ENCODE peak calls at places on chromosomes 2 and 18, in nine cellular contexts. N, X, R, U, T, S, D, Z and L are unnamed samples.

GRCh38 chr2:107337209-107337898 is 451.4 kb upstream of the ST6GAL2 start:
- DNase-seq in T (no peak), N (peak; percentile 74), R (peak; percentile 16), Z (no peak), S (peak; percentile 74), X (peak; percentile 84), U (no peak), D (no peak), L (no peak)

GRCh38 chr2:209472386-209472832 is 48.6 kb downstream of the MAP2 start:
- DNase-seq in R (peak; percentile 85), D (no peak), U (peak; percentile 69), T (no peak), N (peak; percentile 71), Z (no peak), S (peak; percentile 87), X (peak; percentile 94), L (no peak)

GRCh38 chr2:140247451-140248205 is 1467.4 kb upstream of the NXPH2 start:
- DNase-seq in Z (no peak), X (peak; percentile 27), N (peak; percentile 7), D (no peak), S (peak; percentile 63), R (peak; percentile 68), T (no peak), U (no peak), L (no peak)

GRCh38 chr2:112692914-112693313 is 27.9 kb upstream of the NT5DC4 start:
- DNase-seq in U (no peak), T (no peak), Z (no peak), R (no peak), D (no peak), X (no peak), N (peak; percentile 13), S (no peak), L (no peak)

GRCh38 chr2:63654959-63655358 is 66.2 kb downstream of the MDH1 start:
- DNase-seq in Z (no peak), T (no peak), N (peak; percentile 52), R (peak; percentile 9), S (peak; percentile 66), D (no peak), U (no peak), X (peak; percentile 63), L (no peak)

GRCh38 chr2:157897106-157897971 is 21.2 kb upstream of the ACVR1 start:
- DNase-seq in D (no peak), T (no peak), U (no peak), N (no peak), R (no peak), X (no peak), Z (no peak), S (no peak), L (no peak)

GRCh38 chr2:176079285-176079830 is 4.4 kb downstream of the EVX2 start:
- DNase-seq in Z (peak; percentile 52), S (no peak), R (no peak), N (no peak), T (no peak), U (no peak), D (no peak), X (no peak), L (no peak)

GRCh38 chr2:222919841-222920609 is 59.2 kb downstream of the ACSL3 start:
- DNase-seq in U (peak; percentile 96), S (peak; percentile 76), D (no peak), N (peak; percentile 93), X (peak; percentile 90), T (peak; percentile 39), R (peak; percentile 91), Z (no peak), L (peak; percentile 73)

GRCh38 chr2:167293172-167293781 is 405.0 kb downstream of the XIRP2 start:
- DNase-seq in X (peak; percentile 45), T (peak; percentile 35), Z (no peak), S (peak; percentile 27), R (peak; percentile 51), D (no peak), U (peak; percentile 16), N (peak; percentile 43), L (no peak)

GRCh38 chr2:11710632-11711381 is 35.6 kb upstream of the LPIN1 start:
- DNase-seq in U (no peak), Z (no peak), D (no peak), N (no peak), R (peak; percentile 65), T (no peak), X (no peak), S (peak; percentile 52), L (no peak)

GRCh38 chr2:105143467-105144127 is 97.9 kb upstream of the GPR45 start:
- DNase-seq in D (no peak), R (no peak), N (no peak), T (peak; percentile 37), Z (peak; percentile 90), X (no peak), U (no peak), S (peak; percentile 22), L (no peak)

GRCh38 chr18:48113691-48114090 is 183.2 kb upstream of the SMAD2 start:
- DNase-seq in D (no peak), T (no peak), U (no peak), Z (no peak), N (no peak), X (no peak), R (no peak), S (no peak), L (no peak)

GRCh38 chr18:48116873-48117630 is 186.6 kb upstream of the SMAD2 start:
- DNase-seq in T (no peak), D (no peak), U (no peak), R (no peak), Z (no peak), S (no peak), X (no peak), N (no peak), L (no peak)

GRCh38 chr18:48119204-48119603 is 188.7 kb upstream of the SMAD2 start:
- DNase-seq in T (no peak), D (no peak), X (no peak), S (no peak), N (no peak), Z (no peak), U (no peak), R (no peak), L (no peak)

GRCh38 chr18:48111547-48111946 is 181.1 kb upstream of the SMAD2 start:
- DNase-seq in S (no peak), X (no peak), Z (no peak), R (peak; percentile 7), T (no peak), D (no peak), U (no peak), N (no peak), L (no peak)

DNA sequence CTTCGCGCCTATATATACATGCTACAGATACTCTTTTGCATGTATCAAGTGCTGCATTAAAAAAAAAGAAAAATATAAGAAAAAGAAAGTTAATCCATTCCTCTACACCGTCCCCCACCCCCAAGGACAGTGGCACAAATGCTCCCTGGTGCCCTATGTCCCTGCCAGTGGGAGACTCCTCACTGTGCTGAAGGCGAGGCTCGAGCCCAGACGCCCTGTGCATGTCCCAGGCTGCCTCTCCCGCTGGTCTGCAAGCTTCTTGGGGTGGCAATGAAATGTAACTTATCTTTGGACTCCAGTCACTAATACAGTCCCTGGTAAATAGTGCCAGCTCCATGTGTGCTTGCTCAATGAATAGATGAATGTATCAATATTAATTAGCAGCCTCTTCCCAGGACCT is 185.6 kb upstream of the SMAD2 start:
- DNase-seq in R (no peak), Z (no peak), S (no peak), D (no peak), T (no peak), X (no peak), N (no peak), U (no peak), L (no peak)
- H3K4me3 ChIP-seq in R (no peak overlapping the region), Z (no peak overlapping the region), S (no peak overlapping the region), D (no peak overlapping the region), T (no peak overlapping the region), X (no peak overlapping the region), N (no peak overlapping the region), U (no peak overlapping the region), L (no peak overlapping the region)

GRCh38 chr2:43129254-43129653 is 97.2 kb downstream of the ZFP36L2 start:
- DNase-seq in X (no peak), U (no peak), R (no peak), Z (no peak), S (no peak), N (no peak), D (no peak), T (no peak), L (no peak)

GRCh38 chr2:43129676-43130547 is 96.5 kb downstream of the ZFP36L2 start:
- DNase-seq in S (peak; percentile 59), D (no peak), R (peak; percentile 57), U (peak; percentile 43), X (no peak), N (no peak), T (no peak), Z (peak; percentile 44), L (no peak)

GRCh38 chr2:43131051-43131889 is 95.1 kb downstream of the ZFP36L2 start:
- DNase-seq in S (peak; percentile 87), R (peak; percentile 78), T (peak; percentile 91), Z (peak; percentile 73), N (peak; percentile 86), D (peak; percentile 72), X (peak; percentile 89), U (peak; percentile 92), L (peak; percentile 75)

GRCh38 chr2:43131890-43132522 is 94.4 kb downstream of the ZFP36L2 start:
- DNase-seq in Z (peak; percentile 45), U (no peak), R (no peak), N (no peak), D (no peak), X (no peak), T (no peak), S (no peak), L (no peak)

DNA sequence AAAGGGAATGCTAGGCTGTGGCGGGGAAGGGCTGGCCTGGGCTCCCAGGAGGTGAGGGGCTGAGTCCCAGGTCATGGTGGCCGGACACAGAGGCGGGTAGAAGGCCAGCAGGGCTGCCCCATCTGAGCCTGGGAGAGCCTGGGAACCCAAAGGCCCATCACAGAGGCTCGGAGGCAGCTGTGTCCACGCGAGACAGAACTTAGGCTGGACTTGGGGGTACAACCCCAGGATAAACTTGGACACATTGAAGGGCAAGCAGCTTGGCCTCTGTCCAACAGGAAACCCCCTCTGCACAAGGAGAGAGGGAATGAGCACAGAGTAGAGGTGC is 95.9 kb downstream of the ZFP36L2 start:
- DNase-seq in D (no peak), X (no peak), U (no peak), T (no peak), R (no peak), Z (peak; percentile 39), S (no peak), N (no peak), L (no peak)
- TF ChIP-seq CTCF in D (no peak), X (no peak), U (no peak), T (no peak), R (no peak), Z (no peak), S (no peak), N (no peak), L (no peak)

GRCh38 chr18:58321986-58322385 is 278.0 kb downstream of the NEDD4L start:
- DNase-seq in Z (peak; percentile 78), X (peak; percentile 89), R (peak; percentile 87), D (peak; percentile 51), U (peak; percentile 74), T (peak; percentile 82), S (peak; percentile 68), N (peak; percentile 74), L (peak; percentile 34)
- H3K4me3 ChIP-seq in Z (peak overlapping the region; percentile 14), X (no peak overlapping the region), R (no peak overlapping the region), D (no peak overlapping the region), U (no peak overlapping the region), T (no peak overlapping the region), S (no peak overlapping the region), N (no peak overlapping the region), L (no peak overlapping the region)

DNA sequence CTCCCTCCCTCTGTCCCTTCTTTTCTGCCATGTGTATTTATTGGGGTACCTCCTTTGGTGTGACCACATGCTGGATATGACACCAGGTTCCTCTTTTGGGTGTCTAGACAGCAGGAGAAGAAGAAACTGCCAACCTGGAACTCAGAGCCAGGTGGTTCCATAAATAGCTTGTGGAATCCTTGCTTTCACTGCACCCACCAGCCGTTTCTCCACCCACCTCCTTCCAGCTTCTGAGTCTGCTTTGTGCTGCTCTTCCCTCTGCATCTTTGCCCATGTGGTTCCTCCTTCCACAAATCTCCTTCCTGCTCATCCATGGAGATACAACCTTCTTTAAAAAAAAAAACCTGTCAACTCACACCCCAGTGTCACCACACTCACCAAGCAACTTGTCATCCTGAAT is 80.2 kb upstream of the SKOR2 start:
- DNase-seq in D (no peak), U (no peak), X (no peak), R (no peak), N (no peak), T (no peak), Z (no peak), S (no peak), L (no peak)
- TF ChIP-seq CTCF in D (no peak), U (no peak), X (no peak), R (no peak), N (no peak), T (no peak), Z (no peak), S (no peak), L (no peak)